ENCODE peak calls at places on chromosome 4, in four cellular contexts. Y, K, T and S are unnamed samples.

GRCh38 chr4:48509543-48509942 is 19.5 kb downstream of the ZAR1 start:
- DNase-seq in Y (no peak), K (no peak), T (no peak), S (no peak)

GRCh38 chr4:78057600-78058560 is 757 bp downstream of the FRAS1 start:
- DNase-seq in Y (peak), K (no peak), T (no peak), S (peak)

GRCh38 chr4:5899396-5899795 is 6.5 kb upstream of the CRMP1 start:
- DNase-seq in Y (no peak), K (no peak), T (no peak), S (no peak)

GRCh38 chr4:70980196-70980595 is 13.3 kb upstream of the DCK start:
- DNase-seq in Y (no peak), K (no peak), T (no peak), S (no peak)

GRCh38 chr4:156495836-156496235 is 475.8 kb downstream of the PDGFC start:
- DNase-seq in Y (no peak), K (no peak), T (no peak), S (no peak)

GRCh38 chr4:8701101-8702019 is 108.8 kb downstream of the CPZ start:
- DNase-seq in Y (no peak), K (no peak), T (no peak), S (no peak)

GRCh38 chr4:150063128-150063527 is 15.1 kb upstream of the DCLK2 start:
- DNase-seq in Y (no peak), K (no peak), T (no peak), S (no peak)

GRCh38 chr4:132593717-132594400 is 555.2 kb upstream of the PCDH10 start:
- DNase-seq in Y (no peak), K (no peak), T (no peak), S (no peak)

GRCh38 chr4:6440506-6441201 is 31.8 kb downstream of the PPP2R2C start:
- DNase-seq in Y (no peak), K (no peak), T (no peak), S (no peak)

GRCh38 chr4:139617702-139618490 is 47.7 kb upstream of the MGST2 start:
- DNase-seq in Y (no peak), K (no peak), T (no peak), S (no peak)

GRCh38 chr4:71827811-71828210 is 43.9 kb upstream of the GC start:
- DNase-seq in Y (no peak), K (no peak), T (no peak), S (no peak)

GRCh38 chr4:47668810-47669408 is 169.0 kb downstream of the CORIN start:
- DNase-seq in Y (no peak), K (no peak), T (no peak), S (peak)

GRCh38 chr4:54527532-54527931 is 130.2 kb upstream of the KIT start:
- DNase-seq in Y (no peak), K (no peak), T (no peak), S (no peak)

GRCh38 chr4:10730019-10730418 is 45.5 kb upstream of the CLNK start:
- DNase-seq in Y (no peak), K (no peak), T (no peak), S (no peak)

GRCh38 chr4:113675731-113676707 is 85.5 kb downstream of the CAMK2D start:
- DNase-seq in Y (no peak), K (no peak), T (no peak), S (no peak)

GRCh38 chr4:104719539-104720230 is 225.0 kb upstream of the CXXC4 start:
- DNase-seq in Y (no peak), K (no peak), T (no peak), S (no peak)